ENCODE peak calls at places on chromosome X, in ten cellular contexts. E, X, U, Y, Q, C, A, S, N and H are unnamed samples.

GRCh38 chrX:52983526-52983925 is 25.2 kb upstream of the FAM156A start:
- DNase-seq in X (no peak), N (no peak), Q (no peak), E (no peak), S (no peak), C (peak), Y (no peak), U (no peak), A (no peak), H (no peak)

GRCh38 chrX:103584606-103585005 is 709 bp upstream of the TCEAL4 start:
- DNase-seq in N (no peak), Q (no peak), C (no peak), Y (no peak), E (no peak), A (no peak), X (no peak), U (no peak), S (no peak), H (no peak)

GRCh38 chrX:97685753-97686152 is 802.0 kb downstream of the RPA4 start:
- DNase-seq in A (no peak), X (no peak), E (no peak), Y (peak), C (peak), Q (no peak), S (no peak), N (peak), U (peak), H (peak)

GRCh38 chrX:130110379-130111219 is at the start of gene ELF4:
- DNase-seq in C (peak), Y (no peak), E (no peak), A (no peak), S (peak), X (peak), N (peak), U (peak), Q (no peak), H (peak)

GRCh38 chrX:69031181-69031580 is 134.1 kb downstream of the PJA1 start:
- DNase-seq in A (no peak), C (no peak), S (no peak), E (no peak), U (no peak), N (peak), Q (no peak), Y (no peak), X (no peak), H (no peak)

GRCh38 chrX:108072746-108073145 is 18.6 kb downstream of the PSMD10 start:
- DNase-seq in C (peak), Q (no peak), S (no peak), Y (no peak), U (no peak), A (no peak), X (no peak), E (no peak), N (no peak), H (peak)

GRCh38 chrX:43560247-43560946 is 95.7 kb upstream of the MAOA start:
- DNase-seq in X (peak), A (no peak), C (no peak), E (no peak), N (peak), Q (no peak), Y (peak), S (no peak), U (no peak), H (no peak)

GRCh38 chrX:32116047-32116446 is 1044.2 kb upstream of the FTHL17 start:
- DNase-seq in E (no peak), N (no peak), Y (no peak), C (no peak), U (no peak), Q (no peak), S (no peak), X (no peak), A (no peak), H (no peak)

GRCh38 chrX:100674705-100675104 is 30.7 kb downstream of the SRPX2 start:
- DNase-seq in E (no peak), X (no peak), S (no peak), A (no peak), Q (no peak), C (no peak), U (no peak), N (no peak), Y (no peak), H (no peak)

GRCh38 chrX:135543924-135544323 is 23.5 kb downstream of the INTS6L start:
- DNase-seq in C (no peak), X (peak), S (no peak), Q (no peak), A (no peak), N (peak), Y (no peak), E (no peak), U (peak), H (no peak)

GRCh38 chrX:17380221-17380620 is 5.2 kb downstream of the NHS start:
- DNase-seq in E (no peak), U (no peak), C (no peak), Y (no peak), X (no peak), S (no peak), Q (no peak), N (no peak), A (no peak), H (no peak)

GRCh38 chrX:41858161-41858775 is 65.1 kb downstream of the CASK start:
- DNase-seq in X (no peak), Q (no peak), U (no peak), E (no peak), S (no peak), N (no peak), A (peak), Y (no peak), C (no peak), H (no peak)

GRCh38 chrX:150567645-150568319 is 639 bp upstream of the MTM1 start:
- DNase-seq in S (no peak), C (no peak), Y (no peak), A (no peak), X (no peak), N (no peak), E (no peak), Q (no peak), U (no peak), H (no peak)
- H3K4me3 ChIP-seq in S (peak), C (peak), Y (peak), A (no peak), X (no peak), N (no peak), E (no peak), Q (no peak), U (peak), H (peak)

GRCh38 chrX:19881559-19881958 is 5.8 kb downstream of the SH3KBP1 start:
- DNase-seq in Y (no peak), S (no peak), A (no peak), C (no peak), Q (no peak), E (no peak), X (no peak), N (no peak), U (no peak), H (no peak)

GRCh38 chrX:19885732-19886131 is 1.7 kb downstream of the SH3KBP1 start:
- DNase-seq in N (no peak), C (no peak), S (no peak), A (no peak), E (no peak), U (no peak), Y (no peak), Q (no peak), X (no peak), H (no peak)

GRCh38 chrX:19882066-19882775 is 5.2 kb downstream of the SH3KBP1 start:
- DNase-seq in Y (no peak), E (no peak), X (no peak), C (no peak), N (no peak), S (no peak), A (no peak), U (no peak), Q (no peak), H (no peak)

GRCh38 chrX:19886375-19886774 is 1.0 kb downstream of the SH3KBP1 start:
- DNase-seq in Q (no peak), C (no peak), E (no peak), S (no peak), Y (no peak), N (no peak), U (no peak), A (no peak), X (no peak), H (no peak)

GRCh38 chrX:19883878-19884277 is 3.5 kb downstream of the SH3KBP1 start:
- DNase-seq in A (no peak), X (peak), U (no peak), E (no peak), S (no peak), Y (peak), Q (no peak), N (no peak), C (no peak), H (no peak)
- H3K4me3 ChIP-seq in A (no peak), X (no peak), U (no peak), E (no peak), S (no peak), Y (no peak), Q (no peak), N (no peak), C (no peak), H (no peak)

GRCh38 chrX:46549914-46550313 is 4.7 kb upstream of the ZNF674 start:
- DNase-seq in N (no peak), A (no peak), E (no peak), Q (no peak), S (no peak), Y (no peak), U (no peak), C (no peak), X (no peak), H (no peak)
- H3K4me3 ChIP-seq in N (no peak), A (no peak), E (no peak), Q (no peak), S (no peak), Y (no peak), U (no peak), C (no peak), X (no peak), H (no peak)

GRCh38 chrX:111407948-111408347 is 4.0 kb downstream of the DCX start:
- DNase-seq in E (no peak), X (no peak), A (no peak), N (no peak), S (no peak), U (no peak), C (no peak), Y (no peak), Q (no peak), H (no peak)

GRCh38 chrX:111409326-111409725 is 2.7 kb downstream of the DCX start:
- DNase-seq in X (no peak), Y (no peak), S (no peak), Q (no peak), A (no peak), E (no peak), N (no peak), U (no peak), C (no peak), H (no peak)

GRCh38 chrX:111411591-111412371 is at the start of gene DCX:
- DNase-seq in N (no peak), S (no peak), U (no peak), Q (no peak), C (no peak), X (no peak), Y (no peak), E (no peak), A (peak), H (no peak)

GRCh38 chrX:111410451-111410850 is 1.5 kb downstream of the DCX start:
- DNase-seq in X (no peak), Q (no peak), Y (no peak), U (no peak), N (no peak), C (no peak), S (no peak), A (no peak), E (no peak), H (no peak)
- H3K4me3 ChIP-seq in X (no peak), Q (no peak), Y (no peak), U (no peak), N (no peak), C (no peak), S (no peak), A (no peak), E (no peak), H (no peak)

GRCh38 chrX:63658920-63659319 is 126.1 kb downstream of the ARHGEF9 start:
- DNase-seq in U (no peak), Y (no peak), S (no peak), X (no peak), N (no peak), C (peak), A (no peak), E (no peak), Q (no peak), H (peak)
- H3K4me3 ChIP-seq in U (no peak), Y (no peak), S (no peak), X (no peak), N (no peak), C (no peak), A (no peak), E (no peak), Q (no peak), H (no peak)

GRCh38 chrX:50635811-50636365 is 165.3 kb upstream of the DGKK start:
- DNase-seq in Q (no peak), C (no peak), U (no peak), X (no peak), Y (peak), N (no peak), E (no peak), S (no peak), A (no peak), H (no peak)
- H3K4me3 ChIP-seq in Q (no peak), C (no peak), U (no peak), X (no peak), Y (no peak), N (no peak), E (no peak), S (no peak), A (no peak), H (no peak)

GRCh38 chrX:84186603-84187358 is 1.2 kb downstream of the RPS6KA6 start:
- DNase-seq in N (peak), S (no peak), X (peak), Y (no peak), Q (no peak), E (no peak), C (peak), A (no peak), U (peak), H (no peak)
- H3K4me3 ChIP-seq in N (peak), S (peak), X (peak), Y (peak), Q (peak), E (peak), C (peak), A (peak), U (peak), H (peak)

DNA sequence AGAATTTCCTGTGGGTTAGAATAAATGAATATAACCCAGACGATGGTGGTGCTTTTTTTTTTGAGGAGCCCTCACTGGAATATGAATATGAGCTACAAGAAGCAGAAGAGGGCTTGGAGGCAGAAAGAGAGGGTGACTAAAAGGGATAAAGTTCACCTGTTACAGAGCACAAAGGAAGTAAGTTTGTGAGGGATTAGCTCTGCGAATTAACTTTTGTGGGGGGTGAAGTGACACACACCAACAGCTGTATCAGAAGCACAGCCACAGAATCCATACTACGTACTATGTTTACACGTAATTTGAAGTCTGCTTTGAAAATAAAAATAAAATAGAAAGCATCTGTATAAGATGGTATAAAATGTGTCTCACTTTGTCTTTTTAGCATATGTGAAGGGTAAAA is 963.6 kb upstream of the DIAPH2 start:
- DNase-seq in Q (no peak), X (no peak), S (no peak), C (no peak), U (no peak), E (no peak), A (no peak), N (no peak), Y (no peak), H (no peak)
- H3K4me3 ChIP-seq in Q (no peak), X (no peak), S (no peak), C (no peak), U (no peak), E (no peak), A (no peak), N (no peak), Y (no peak), H (no peak)

DNA sequence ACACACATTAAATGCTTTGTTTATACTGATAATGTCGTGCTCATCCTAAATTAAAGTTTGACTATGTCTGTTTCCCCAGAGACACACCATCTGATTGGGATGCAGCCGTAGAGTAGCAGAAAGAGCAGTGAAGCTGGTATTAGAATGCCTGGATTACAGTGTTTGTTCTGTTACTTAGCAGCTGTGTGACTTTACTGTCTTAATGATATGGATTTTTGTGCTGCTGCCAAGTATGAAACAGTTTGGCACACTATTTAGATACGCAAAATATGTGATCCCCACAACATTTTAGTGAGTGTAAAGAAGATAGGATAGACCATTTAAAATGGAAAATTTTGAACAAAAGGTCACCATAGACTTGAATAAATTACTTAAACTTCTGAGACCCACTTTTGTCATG is 1.2 kb upstream of the CHIC1 start:
- DNase-seq in A (no peak), U (no peak), X (no peak), E (no peak), Q (no peak), N (peak), Y (no peak), S (no peak), C (peak), H (peak)
- H3K4me3 ChIP-seq in A (no peak), U (no peak), X (no peak), E (no peak), Q (no peak), N (no peak), Y (no peak), S (no peak), C (peak), H (no peak)